ENCODE peak calls at places on chromosomes 12 and 14, in eight cellular contexts. I is lung; P is cardiac muscle cell; Q is prostate gland; Z is sigmoid colon; H is SK-N-SH; L is naive thymus-derived CD4-positive, alpha-beta T cell; U is neuronal stem cell. V is an unnamed sample. For H3K4me1, the result is how much of the 10 kb centered on the place peaks cover.

GRCh38 chr12:122830517-122831214 is 4.6 kb upstream of the HIP1R start:
- DNase-seq in I (peak), U (no peak), L (no peak), H (no peak), Q (no peak), P (peak), Z (peak), V (no peak)

GRCh38 chr12:5018677-5019076 is 25.0 kb upstream of the KCNA5 start:
- DNase-seq in I (no peak), Q (peak), H (no peak), U (no peak), L (no peak), P (no peak), Z (no peak), V (no peak)

GRCh38 chr14:71320734-71321555 is 413.7 kb downstream of the PCNX1 start:
- DNase-seq in U (peak), Q (peak), L (peak), H (peak), I (peak), Z (peak), P (peak), V (peak)

GRCh38 chr12:31440586-31440985 is 114.6 kb upstream of the SINHCAF start:
- DNase-seq in U (no peak), I (no peak), P (no peak), L (no peak), Q (no peak), Z (no peak), H (no peak), V (no peak)

GRCh38 chr12:88325076-88325827 is 183.1 kb downstream of the TMTC3 start:
- DNase-seq in P (peak), H (no peak), Q (no peak), U (no peak), I (no peak), L (no peak), Z (no peak), V (no peak)

GRCh38 chr12:3005736-3006135 is 46.5 kb downstream of the TEAD4 start:
- DNase-seq in Q (no peak), Z (no peak), I (no peak), H (no peak), P (no peak), U (no peak), L (no peak), V (no peak)

GRCh38 chr12:80299976-80300375 is 144.1 kb upstream of the PTPRQ start:
- DNase-seq in Q (no peak), P (no peak), L (no peak), H (no peak), U (no peak), Z (no peak), I (no peak), V (no peak)

GRCh38 chr12:66074561-66074960 is 56.0 kb downstream of the LLPH start:
- DNase-seq in I (no peak), Z (no peak), U (no peak), Q (no peak), H (no peak), P (peak), L (no peak), V (no peak)

GRCh38 chr12:123250471-123251383 is 17.5 kb downstream of the MTRFR start:
- DNase-seq in Q (peak), Z (no peak), H (no peak), U (no peak), L (no peak), I (peak), P (no peak), V (peak)

GRCh38 chr12:58081488-58081887 is 140.1 kb downstream of the ATP23 start:
- DNase-seq in Z (no peak), P (no peak), Q (no peak), L (no peak), I (no peak), U (no peak), H (no peak), V (no peak)

GRCh38 chr14:80419769-80420168 is 208.5 kb upstream of the DIO2 start:
- DNase-seq in I (no peak), Q (no peak), P (no peak), H (no peak), Z (no peak), L (no peak), U (no peak), V (no peak)

GRCh38 chr12:119693511-119693910 is 25.6 kb downstream of the PRKAB1 start:
- DNase-seq in I (no peak), Z (no peak), L (no peak), U (no peak), Q (no peak), H (no peak), P (no peak), V (no peak)

GRCh38 chr14:88792572-88793258 is at the start of gene EML5:
- DNase-seq in Z (peak), L (peak), Q (peak), U (peak), H (peak), P (peak), I (peak), V (peak)

GRCh38 chr12:49984476-49984890 is 11.7 kb downstream of the AQP6 start:
- DNase-seq in Z (no peak), Q (no peak), P (no peak), L (no peak), H (no peak), U (no peak), I (no peak), V (peak)

GRCh38 chr14:96052541-96053105 is 13.5 kb downstream of the C14orf132 start:
- DNase-seq in U (no peak), Q (no peak), I (no peak), H (no peak), L (no peak), Z (no peak), P (no peak), V (no peak)

GRCh38 chr12:11882301-11883019 is 188.3 kb upstream of the BCL2L14 start:
- DNase-seq in L (no peak), H (no peak), Q (no peak), I (no peak), Z (no peak), U (no peak), P (no peak), V (no peak)

GRCh38 chr12:93403988-93404803 is 26.5 kb downstream of the NUDT4 start:
- DNase-seq in Q (no peak), H (no peak), U (no peak), P (peak), Z (no peak), L (no peak), I (no peak), V (no peak)

GRCh38 chr12:89706551-89707348 is 1.9 kb downstream of the ATP2B1 start:
- DNase-seq in Z (peak), U (peak), Q (no peak), P (peak), H (peak), L (no peak), I (no peak), V (peak)

GRCh38 chr12:28941248-28941647 is 207.8 kb upstream of the FAR2 start:
- DNase-seq in U (no peak), L (no peak), Z (no peak), P (no peak), I (no peak), H (no peak), Q (no peak), V (no peak)

GRCh38 chr12:108730337-108731104 is 797 bp downstream of the CORO1C start:
- DNase-seq in U (peak), L (peak), P (peak), I (peak), Z (peak), H (peak), Q (peak), V (peak)

GRCh38 chr12:113322353-113322752 is 12.6 kb downstream of the SLC8B1 start:
- DNase-seq in I (no peak), U (no peak), Q (no peak), L (no peak), Z (no peak), P (peak), H (no peak), V (no peak)

GRCh38 chr14:106506901-106507305 is 980.5 kb downstream of the TMEM121 start:
- DNase-seq in Z (no peak), L (peak), Q (no peak), P (no peak), U (no peak), I (no peak), H (no peak), V (no peak)

DNA sequence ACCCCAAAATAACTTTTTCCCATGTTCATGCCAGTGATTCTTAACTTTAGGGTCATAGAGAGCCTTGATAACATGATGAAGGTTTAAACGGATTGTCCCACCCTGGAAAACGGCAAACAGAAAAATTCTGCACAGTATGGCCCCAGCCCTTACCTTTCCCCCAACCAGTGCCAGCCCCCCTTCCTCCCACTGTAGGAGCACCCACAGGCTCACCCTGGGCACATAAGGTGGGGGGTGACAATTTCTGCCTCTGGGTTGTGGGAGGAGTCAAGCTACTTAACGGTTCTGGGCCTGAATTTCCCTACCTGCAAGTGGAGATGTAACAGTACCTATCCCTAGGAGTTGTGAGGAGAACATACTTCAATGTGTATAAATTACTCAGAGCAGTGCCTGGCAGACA is 18.1 kb downstream of the XRCC3 start:
- DNase-seq in L (no peak), P (no peak), Q (no peak), Z (no peak), H (no peak), I (no peak), U (no peak), V (no peak)
- H3K4me1 ChIP-seq in L (under half), P (under half), Q (under half), Z (under half), H (under half), I (under half), U (under half), V (half or more)

GRCh38 chr14:61358812-61359211 is 37.4 kb downstream of the PRKCH start:
- DNase-seq in P (no peak), H (no peak), Z (no peak), U (no peak), Q (no peak), L (no peak), I (no peak), V (no peak)
- H3K4me1 ChIP-seq in P (under half), H (under half), Z (under half), U (under half), Q (under half), L (half or more), I (under half), V (under half)

GRCh38 chr14:94481468-94482131 is 5.6 kb upstream of the SERPINA9 start:
- DNase-seq in U (no peak), L (no peak), Q (no peak), Z (no peak), I (no peak), H (no peak), P (peak), V (no peak)
- H3K4me1 ChIP-seq in U (under half), L (under half), Q (under half), Z (under half), I (under half), H (under half), P (under half), V (under half)

DNA sequence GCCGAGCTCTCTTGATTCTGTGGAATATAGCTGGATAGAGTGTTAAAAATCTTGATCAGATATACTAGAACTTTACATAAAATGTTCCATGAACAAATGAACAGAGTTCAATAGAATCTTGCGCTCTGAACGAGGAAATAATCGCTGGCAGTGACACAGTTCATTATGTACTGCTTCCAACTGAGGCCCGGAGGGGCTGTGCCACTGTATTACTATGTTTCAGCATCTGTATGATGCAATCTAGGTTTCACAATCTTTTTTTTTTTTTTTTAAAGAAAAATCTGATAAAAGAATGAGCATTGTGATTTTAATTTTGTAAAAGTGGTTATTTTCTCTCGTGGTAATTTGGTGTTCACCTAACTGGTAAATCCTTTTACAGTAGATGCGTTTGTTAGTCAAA is 77.2 kb downstream of the FERMT2 start:
- DNase-seq in Z (peak), I (no peak), U (no peak), Q (no peak), H (no peak), P (peak), L (no peak), V (no peak)
- H3K4me1 ChIP-seq in Z (under half), I (under half), U (under half), Q (under half), H (under half), P (under half), L (under half), V (under half)

V was measured in BE2C.